ENCODE peak calls at places on chromosomes 13 and 19, in eight cellular contexts. C is GM23248, U is uterus, X is HepG2, L is neural progenitor cell, F is AG04450, K is breast epithelium, J is A549. G is an unnamed sample.

GRCh38 chr13:111575276-111575675 is 254.8 kb downstream of the TEX29 start:
- DNase-seq in C (no peak), U (no peak), X (no peak), L (no peak), F (no peak), K (no peak), J (no peak), G (peak)

GRCh38 chr13:27982361-27982760 is 6.1 kb downstream of the URAD start:
- DNase-seq in C (no peak), U (no peak), X (no peak), L (no peak), F (no peak), K (no peak), J (no peak), G (no peak)

GRCh38 chr13:59415498-59415897 is 748.2 kb downstream of the DIAPH3 start:
- DNase-seq in C (no peak), U (no peak), X (no peak), L (no peak), F (no peak), K (no peak), J (no peak), G (no peak)

GRCh38 chr13:44117351-44117750 is 237.6 kb downstream of the LACC1 start:
- DNase-seq in C (peak), U (no peak), X (no peak), L (no peak), F (no peak), K (no peak), J (no peak), G (no peak)

GRCh38 chr19:11370744-11371143 is 3.7 kb upstream of the SWSAP1 start:
- DNase-seq in C (no peak), U (no peak), X (no peak), L (no peak), F (no peak), K (no peak), J (no peak), G (no peak)

GRCh38 chr19:10968527-10969081 is 7.8 kb downstream of the SMARCA4 start:
- DNase-seq in C (no peak), U (no peak), X (no peak), L (no peak), F (no peak), K (no peak), J (no peak), G (no peak)

GRCh38 chr13:51905787-51906186 is 44.0 kb downstream of the CCDC70 start:
- DNase-seq in C (no peak), U (no peak), X (no peak), L (no peak), F (no peak), K (no peak), J (no peak), G (no peak)

GRCh38 chr13:35157143-35157755 is 215.2 kb downstream of the NBEA start:
- DNase-seq in C (peak), U (peak), X (peak), L (peak), F (peak), K (no peak), J (peak), G (no peak)

GRCh38 chr13:48333976-48334375 is 30.4 kb downstream of the RB1 start:
- DNase-seq in C (peak), U (no peak), X (no peak), L (no peak), F (no peak), K (no peak), J (no peak), G (no peak)

GRCh38 chr13:90416938-90417337 is 930.5 kb upstream of the MIR17HG start:
- DNase-seq in C (no peak), U (no peak), X (no peak), L (peak), F (no peak), K (no peak), J (no peak), G (no peak)

GRCh38 chr13:24027494-24027893 is 130.2 kb upstream of the C1QTNF9B start:
- DNase-seq in C (no peak), U (no peak), X (no peak), L (no peak), F (no peak), K (no peak), J (no peak), G (no peak)

GRCh38 chr13:95494082-95494681 is 58.3 kb upstream of the CLDN10 start:
- DNase-seq in C (peak), U (no peak), X (peak), L (peak), F (peak), K (no peak), J (peak), G (no peak)

GRCh38 chr13:26280295-26280694 is 26.4 kb downstream of the CDK8 start:
- DNase-seq in C (peak), U (no peak), X (no peak), L (no peak), F (no peak), K (no peak), J (no peak), G (no peak)

GRCh38 chr19:40954573-40954972 is 36.5 kb upstream of the CYP2B6 start:
- DNase-seq in C (no peak), U (no peak), X (no peak), L (no peak), F (no peak), K (no peak), J (no peak), G (no peak)

GRCh38 chr19:17021793-17022590 is 4.6 kb downstream of the CPAMD8 start:
- DNase-seq in C (peak), U (no peak), X (peak), L (no peak), F (no peak), K (peak), J (no peak), G (no peak)

GRCh38 chr13:110916671-110917142 is 1.8 kb upstream of the ANKRD10 start:
- DNase-seq in C (peak), U (no peak), X (no peak), L (no peak), F (no peak), K (peak), J (no peak), G (no peak)

GRCh38 chr19:17090501-17091074 is 15.0 kb downstream of the MYO9B start:
- DNase-seq in C (peak), U (no peak), X (no peak), L (no peak), F (no peak), K (no peak), J (no peak), G (no peak)

GRCh38 chr19:6531163-6531955 is 533 bp downstream of the TNFSF9 start:
- DNase-seq in C (no peak), U (peak), X (no peak), L (no peak), F (no peak), K (no peak), J (no peak), G (peak)
- H3K27ac ChIP-seq in C (no peak), U (no peak), X (no peak), L (no peak), F (no peak), K (no peak), J (peak), G (no peak)

GRCh38 chr13:109780880-109781383 is 5.5 kb downstream of the IRS2 start:
- DNase-seq in C (no peak), U (no peak), X (no peak), L (no peak), F (no peak), K (no peak), J (no peak), G (no peak)

GRCh38 chr13:109778102-109778542 is 8.3 kb downstream of the IRS2 start:
- DNase-seq in C (peak), U (no peak), X (no peak), L (peak), F (no peak), K (no peak), J (no peak), G (no peak)

GRCh38 chr13:109779876-109780516 is 6.4 kb downstream of the IRS2 start:
- DNase-seq in C (no peak), U (no peak), X (no peak), L (no peak), F (no peak), K (no peak), J (no peak), G (no peak)

GRCh38 chr13:109781384-109782065 is 4.9 kb downstream of the IRS2 start:
- DNase-seq in C (peak), U (no peak), X (no peak), L (no peak), F (no peak), K (no peak), J (no peak), G (no peak)

GRCh38 chr13:109779074-109779473 is 7.3 kb downstream of the IRS2 start:
- DNase-seq in C (no peak), U (no peak), X (no peak), L (no peak), F (no peak), K (no peak), J (no peak), G (no peak)
- H3K4me3 ChIP-seq in C (peak), U (no peak), X (no peak), L (no peak), F (no peak), K (peak), J (peak), G (peak)

GRCh38 chr13:42812311-42812710 is 30.9 kb downstream of the FAM216B start:
- DNase-seq in C (peak), U (no peak), X (no peak), L (no peak), F (no peak), K (no peak), J (no peak), G (no peak)

GRCh38 chr13:42816538-42816937 is 35.2 kb downstream of the FAM216B start:
- DNase-seq in C (no peak), U (no peak), X (no peak), L (no peak), F (no peak), K (no peak), J (no peak), G (no peak)

GRCh38 chr13:42819712-42820111 is 38.3 kb downstream of the FAM216B start:
- DNase-seq in C (no peak), U (no peak), X (no peak), L (no peak), F (no peak), K (no peak), J (no peak), G (no peak)

GRCh38 chr13:42815686-42816085 is 34.3 kb downstream of the FAM216B start:
- DNase-seq in C (no peak), U (no peak), X (no peak), L (no peak), F (no peak), K (no peak), J (no peak), G (no peak)

DNA sequence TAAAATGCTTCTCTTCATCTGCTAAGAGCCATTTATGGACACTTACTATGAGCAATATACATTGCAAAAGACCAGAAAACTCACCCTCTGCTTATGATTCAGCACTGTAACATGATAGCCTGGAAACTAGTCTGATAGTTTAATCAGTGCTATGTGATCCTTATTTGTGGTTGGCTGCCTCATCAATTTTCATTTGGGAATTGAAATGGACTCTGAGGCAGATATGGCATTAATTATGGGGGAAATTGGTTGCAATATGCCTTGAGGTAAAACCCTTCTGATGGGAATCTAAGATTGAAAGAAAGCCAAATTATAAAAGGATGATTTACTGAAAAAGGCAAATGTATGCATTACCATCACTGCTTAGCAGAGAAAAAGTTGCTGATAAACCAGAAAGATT is 33.5 kb downstream of the FAM216B start:
- DNase-seq in C (peak), U (no peak), X (no peak), L (no peak), F (peak), K (no peak), J (peak), G (no peak)
- H3K27ac ChIP-seq in C (peak), U (no peak), X (no peak), L (no peak), F (no peak), K (no peak), J (no peak), G (no peak)

GRCh38 chr19:18432275-18433038 is 5.5 kb downstream of the ISYNA1 start:
- DNase-seq in C (no peak), U (peak), X (no peak), L (no peak), F (no peak), K (no peak), J (no peak), G (no peak)

GRCh38 chr19:18429717-18430416 is 8.1 kb downstream of the ISYNA1 start:
- DNase-seq in C (no peak), U (peak), X (no peak), L (no peak), F (no peak), K (no peak), J (no peak), G (peak)

GRCh38 chr19:18428837-18429674 is 8.9 kb downstream of the ISYNA1 start:
- DNase-seq in C (peak), U (peak), X (no peak), L (peak), F (no peak), K (no peak), J (peak), G (peak)

GRCh38 chr19:18431351-18432197 is 6.4 kb downstream of the ISYNA1 start:
- DNase-seq in C (no peak), U (no peak), X (no peak), L (no peak), F (no peak), K (no peak), J (no peak), G (no peak)

GRCh38 chr19:18430417-18431144 is 7.4 kb downstream of the ISYNA1 start:
- DNase-seq in C (no peak), U (peak), X (no peak), L (no peak), F (no peak), K (no peak), J (no peak), G (no peak)
- H3K4me3 ChIP-seq in C (no peak), U (no peak), X (no peak), L (no peak), F (no peak), K (no peak), J (no peak), G (no peak)

GRCh38 chr19:3057275-3057714 is 5.0 kb downstream of the TLE5 start:
- DNase-seq in C (peak), U (peak), X (no peak), L (no peak), F (no peak), K (peak), J (peak), G (peak)
- H3K27ac ChIP-seq in C (no peak), U (peak), X (no peak), L (no peak), F (no peak), K (peak), J (peak), G (no peak)

GRCh38 chr19:33622505-33622808 is 704 bp downstream of the CHST8 start:
- DNase-seq in C (peak), U (no peak), X (no peak), L (peak), F (no peak), K (no peak), J (no peak), G (peak)

GRCh38 chr19:33621065-33621785 is 528 bp upstream of the CHST8 start:
- DNase-seq in C (no peak), U (no peak), X (no peak), L (no peak), F (no peak), K (no peak), J (no peak), G (no peak)

GRCh38 chr19:33620611-33621010 is 1.1 kb upstream of the CHST8 start:
- DNase-seq in C (no peak), U (no peak), X (no peak), L (no peak), F (no peak), K (no peak), J (no peak), G (no peak)

GRCh38 chr19:33622809-33623511 is 1.2 kb downstream of the CHST8 start:
- DNase-seq in C (peak), U (no peak), X (no peak), L (peak), F (no peak), K (no peak), J (no peak), G (no peak)

GRCh38 chr19:33621811-33622504 is at the start of gene CHST8:
- DNase-seq in C (peak), U (no peak), X (no peak), L (peak), F (no peak), K (no peak), J (no peak), G (no peak)
- H3K4me3 ChIP-seq in C (peak), U (no peak), X (peak), L (peak), F (no peak), K (peak), J (peak), G (peak)

GRCh38 chr13:65841156-65841555 is 1389.0 kb downstream of the PCDH9 start:
- DNase-seq in C (no peak), U (no peak), X (no peak), L (no peak), F (no peak), K (no peak), J (no peak), G (no peak)

GRCh38 chr13:65830411-65831172 is 1399.5 kb downstream of the PCDH9 start:
- DNase-seq in C (no peak), U (no peak), X (no peak), L (no peak), F (no peak), K (no peak), J (no peak), G (no peak)

GRCh38 chr13:65834897-65835296 is 1395.2 kb downstream of the PCDH9 start:
- DNase-seq in C (no peak), U (no peak), X (no peak), L (no peak), F (no peak), K (no peak), J (no peak), G (no peak)

DNA sequence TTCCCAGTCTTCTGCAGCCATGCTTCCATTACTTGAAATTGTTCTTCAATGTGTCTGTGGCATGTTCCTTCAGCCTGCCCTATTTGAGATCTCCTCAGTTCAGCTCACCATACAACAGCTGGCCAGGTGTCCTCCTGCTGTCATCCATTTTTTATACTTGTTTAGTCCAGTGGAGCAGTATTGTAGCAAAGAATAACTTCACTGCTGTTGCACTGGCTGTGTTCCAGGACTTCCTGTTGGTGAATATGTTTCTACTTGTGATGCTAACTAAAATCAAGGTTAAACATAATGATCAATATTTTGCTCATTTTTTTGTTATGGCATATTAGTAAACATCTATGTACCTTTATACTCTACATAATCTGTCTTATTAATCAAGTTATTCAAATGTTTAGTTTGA is 1394.1 kb downstream of the PCDH9 start:
- DNase-seq in C (no peak), U (no peak), X (no peak), L (no peak), F (no peak), K (no peak), J (no peak), G (no peak)
- H3K27ac ChIP-seq in C (no peak), U (no peak), X (no peak), L (no peak), F (no peak), K (no peak), J (no peak), G (no peak)

GRCh38 chr19:15464394-15465385 is at the start of gene RASAL3:
- DNase-seq in C (no peak), U (no peak), X (no peak), L (no peak), F (no peak), K (no peak), J (no peak), G (peak)
- H3K4me3 ChIP-seq in C (no peak), U (no peak), X (no peak), L (no peak), F (no peak), K (peak), J (no peak), G (no peak)

GRCh38 chr13:32141462-32141861 is 109.9 kb downstream of the FRY start:
- DNase-seq in C (no peak), U (no peak), X (no peak), L (no peak), F (no peak), K (no peak), J (no peak), G (no peak)

GRCh38 chr13:32142115-32142514 is 110.5 kb downstream of the FRY start:
- DNase-seq in C (no peak), U (no peak), X (no peak), L (no peak), F (no peak), K (no peak), J (no peak), G (no peak)

GRCh38 chr13:32139251-32139650 is 107.7 kb downstream of the FRY start:
- DNase-seq in C (no peak), U (no peak), X (peak), L (no peak), F (no peak), K (no peak), J (no peak), G (no peak)

GRCh38 chr13:32142956-32143375 is 111.4 kb downstream of the FRY start:
- DNase-seq in C (peak), U (no peak), X (peak), L (peak), F (peak), K (no peak), J (no peak), G (no peak)

GRCh38 chr13:32140109-32140508 is 108.5 kb downstream of the FRY start:
- DNase-seq in C (no peak), U (no peak), X (peak), L (no peak), F (no peak), K (no peak), J (no peak), G (no peak)
- H3K27ac ChIP-seq in C (no peak), U (no peak), X (peak), L (no peak), F (no peak), K (no peak), J (no peak), G (no peak)